ENCODE peak calls at places on chromosome 11, in ten cellular contexts. One of them, this sample, is unnamed.

GRCh38 chr11:36288442-36289225 is 590 bp downstream of the COMMD9 start:
- DNase-seq in stimulated activated CD8-positive, alpha-beta memory T cell treated with anti-CD3 and anti-CD28 coated beads, Interleukin-15, amount 100 ng/mL, for 1 hour: no peak
- DNase-seq in NCI-H1417: peak
- DNase-seq in left colon: no peak
- DNase-seq in activated CD4-positive, alpha-beta T cell treated with anti-CD3 and anti-CD28 coated beads, Interleukin-2, amount 10 ng/mL, durations not matched to agents 7 days and 5 days: no peak
- DNase-seq in fibroblast of the conjunctiva: no peak
- DNase-seq in DMS79 treated with DMSO at 0.1 percent for 48 hours: peak
- DNase-seq in CD8-positive, alpha-beta memory T cell: no peak
- DNase-seq in activated CD8-positive, alpha-beta T cell treated with anti-CD3 and anti-CD28 coated beads, Interleukin-2, amount 10 ng/mL, durations not matched to agents 7 days and 5 days: no peak
- DNase-seq in RPMI8226: no peak
- DNase-seq in this sample: peak

GRCh38 chr11:110165039-110165438 is 71.8 kb downstream of the ZC3H12C start:
- DNase-seq in stimulated activated CD8-positive, alpha-beta memory T cell treated with anti-CD3 and anti-CD28 coated beads, Interleukin-15, amount 100 ng/mL, for 1 hour: no peak
- DNase-seq in NCI-H1417: no peak
- DNase-seq in left colon: no peak
- DNase-seq in activated CD4-positive, alpha-beta T cell treated with anti-CD3 and anti-CD28 coated beads, Interleukin-2, amount 10 ng/mL, durations not matched to agents 7 days and 5 days: no peak
- DNase-seq in fibroblast of the conjunctiva: no peak
- DNase-seq in DMS79 treated with DMSO at 0.1 percent for 48 hours: no peak
- DNase-seq in CD8-positive, alpha-beta memory T cell: no peak
- DNase-seq in activated CD8-positive, alpha-beta T cell treated with anti-CD3 and anti-CD28 coated beads, Interleukin-2, amount 10 ng/mL, durations not matched to agents 7 days and 5 days: no peak
- DNase-seq in RPMI8226: no peak
- DNase-seq in this sample: no peak

GRCh38 chr11:101583180-101584128 is at the start of gene TRPC6:
- DNase-seq in stimulated activated CD8-positive, alpha-beta memory T cell treated with anti-CD3 and anti-CD28 coated beads, Interleukin-15, amount 100 ng/mL, for 1 hour: no peak
- DNase-seq in NCI-H1417: peak
- DNase-seq in left colon: peak
- DNase-seq in activated CD4-positive, alpha-beta T cell treated with anti-CD3 and anti-CD28 coated beads, Interleukin-2, amount 10 ng/mL, durations not matched to agents 7 days and 5 days: no peak
- DNase-seq in fibroblast of the conjunctiva: no peak
- DNase-seq in DMS79 treated with DMSO at 0.1 percent for 48 hours: no peak
- DNase-seq in CD8-positive, alpha-beta memory T cell: no peak
- DNase-seq in activated CD8-positive, alpha-beta T cell treated with anti-CD3 and anti-CD28 coated beads, Interleukin-2, amount 10 ng/mL, durations not matched to agents 7 days and 5 days: no peak
- DNase-seq in RPMI8226: no peak
- DNase-seq in this sample: no peak

GRCh38 chr11:70542406-70542805 is 144.1 kb downstream of the CTTN start:
- DNase-seq in stimulated activated CD8-positive, alpha-beta memory T cell treated with anti-CD3 and anti-CD28 coated beads, Interleukin-15, amount 100 ng/mL, for 1 hour: no peak
- DNase-seq in NCI-H1417: no peak
- DNase-seq in left colon: no peak
- DNase-seq in activated CD4-positive, alpha-beta T cell treated with anti-CD3 and anti-CD28 coated beads, Interleukin-2, amount 10 ng/mL, durations not matched to agents 7 days and 5 days: no peak
- DNase-seq in fibroblast of the conjunctiva: no peak
- DNase-seq in DMS79 treated with DMSO at 0.1 percent for 48 hours: no peak
- DNase-seq in CD8-positive, alpha-beta memory T cell: no peak
- DNase-seq in activated CD8-positive, alpha-beta T cell treated with anti-CD3 and anti-CD28 coated beads, Interleukin-2, amount 10 ng/mL, durations not matched to agents 7 days and 5 days: no peak
- DNase-seq in RPMI8226: no peak
- DNase-seq in this sample: no peak

GRCh38 chr11:2724114-2724513 is 24.3 kb upstream of the KCNQ1OT1 start:
- DNase-seq in stimulated activated CD8-positive, alpha-beta memory T cell treated with anti-CD3 and anti-CD28 coated beads, Interleukin-15, amount 100 ng/mL, for 1 hour: no peak
- DNase-seq in NCI-H1417: no peak
- DNase-seq in left colon: no peak
- DNase-seq in activated CD4-positive, alpha-beta T cell treated with anti-CD3 and anti-CD28 coated beads, Interleukin-2, amount 10 ng/mL, durations not matched to agents 7 days and 5 days: no peak
- DNase-seq in fibroblast of the conjunctiva: no peak
- DNase-seq in DMS79 treated with DMSO at 0.1 percent for 48 hours: no peak
- DNase-seq in CD8-positive, alpha-beta memory T cell: no peak
- DNase-seq in activated CD8-positive, alpha-beta T cell treated with anti-CD3 and anti-CD28 coated beads, Interleukin-2, amount 10 ng/mL, durations not matched to agents 7 days and 5 days: no peak
- DNase-seq in RPMI8226: no peak
- DNase-seq in this sample: no peak

GRCh38 chr11:76621466-76621865 is 49.1 kb downstream of the LRRC32 start:
- DNase-seq in stimulated activated CD8-positive, alpha-beta memory T cell treated with anti-CD3 and anti-CD28 coated beads, Interleukin-15, amount 100 ng/mL, for 1 hour: no peak
- DNase-seq in NCI-H1417: no peak
- DNase-seq in left colon: no peak
- DNase-seq in activated CD4-positive, alpha-beta T cell treated with anti-CD3 and anti-CD28 coated beads, Interleukin-2, amount 10 ng/mL, durations not matched to agents 7 days and 5 days: no peak
- DNase-seq in fibroblast of the conjunctiva: no peak
- DNase-seq in DMS79 treated with DMSO at 0.1 percent for 48 hours: no peak
- DNase-seq in CD8-positive, alpha-beta memory T cell: no peak
- DNase-seq in activated CD8-positive, alpha-beta T cell treated with anti-CD3 and anti-CD28 coated beads, Interleukin-2, amount 10 ng/mL, durations not matched to agents 7 days and 5 days: no peak
- DNase-seq in RPMI8226: no peak
- DNase-seq in this sample: no peak

GRCh38 chr11:67627788-67628624 is 1.7 kb downstream of the NUDT8 start:
- DNase-seq in stimulated activated CD8-positive, alpha-beta memory T cell treated with anti-CD3 and anti-CD28 coated beads, Interleukin-15, amount 100 ng/mL, for 1 hour: no peak
- DNase-seq in NCI-H1417: no peak
- DNase-seq in left colon: peak
- DNase-seq in activated CD4-positive, alpha-beta T cell treated with anti-CD3 and anti-CD28 coated beads, Interleukin-2, amount 10 ng/mL, durations not matched to agents 7 days and 5 days: no peak
- DNase-seq in fibroblast of the conjunctiva: no peak
- DNase-seq in DMS79 treated with DMSO at 0.1 percent for 48 hours: no peak
- DNase-seq in CD8-positive, alpha-beta memory T cell: no peak
- DNase-seq in activated CD8-positive, alpha-beta T cell treated with anti-CD3 and anti-CD28 coated beads, Interleukin-2, amount 10 ng/mL, durations not matched to agents 7 days and 5 days: no peak
- DNase-seq in RPMI8226: no peak
- DNase-seq in this sample: no peak

GRCh38 chr11:86688398-86689179 is 16.2 kb upstream of the ME3 start:
- DNase-seq in stimulated activated CD8-positive, alpha-beta memory T cell treated with anti-CD3 and anti-CD28 coated beads, Interleukin-15, amount 100 ng/mL, for 1 hour: no peak
- DNase-seq in NCI-H1417: no peak
- DNase-seq in left colon: no peak
- DNase-seq in activated CD4-positive, alpha-beta T cell treated with anti-CD3 and anti-CD28 coated beads, Interleukin-2, amount 10 ng/mL, durations not matched to agents 7 days and 5 days: no peak
- DNase-seq in fibroblast of the conjunctiva: no peak
- DNase-seq in DMS79 treated with DMSO at 0.1 percent for 48 hours: peak
- DNase-seq in CD8-positive, alpha-beta memory T cell: no peak
- DNase-seq in activated CD8-positive, alpha-beta T cell treated with anti-CD3 and anti-CD28 coated beads, Interleukin-2, amount 10 ng/mL, durations not matched to agents 7 days and 5 days: no peak
- DNase-seq in RPMI8226: no peak
- DNase-seq in this sample: no peak

GRCh38 chr11:18563090-18563730 is 25.3 kb downstream of the UEVLD start:
- DNase-seq in stimulated activated CD8-positive, alpha-beta memory T cell treated with anti-CD3 and anti-CD28 coated beads, Interleukin-15, amount 100 ng/mL, for 1 hour: no peak
- DNase-seq in NCI-H1417: no peak
- DNase-seq in left colon: no peak
- DNase-seq in activated CD4-positive, alpha-beta T cell treated with anti-CD3 and anti-CD28 coated beads, Interleukin-2, amount 10 ng/mL, durations not matched to agents 7 days and 5 days: no peak
- DNase-seq in fibroblast of the conjunctiva: no peak
- DNase-seq in DMS79 treated with DMSO at 0.1 percent for 48 hours: no peak
- DNase-seq in CD8-positive, alpha-beta memory T cell: no peak
- DNase-seq in activated CD8-positive, alpha-beta T cell treated with anti-CD3 and anti-CD28 coated beads, Interleukin-2, amount 10 ng/mL, durations not matched to agents 7 days and 5 days: no peak
- DNase-seq in RPMI8226: no peak
- DNase-seq in this sample: no peak

GRCh38 chr11:121800704-121801516 is 315.1 kb downstream of the BLID start:
- DNase-seq in stimulated activated CD8-positive, alpha-beta memory T cell treated with anti-CD3 and anti-CD28 coated beads, Interleukin-15, amount 100 ng/mL, for 1 hour: no peak
- DNase-seq in NCI-H1417: no peak
- DNase-seq in left colon: no peak
- DNase-seq in activated CD4-positive, alpha-beta T cell treated with anti-CD3 and anti-CD28 coated beads, Interleukin-2, amount 10 ng/mL, durations not matched to agents 7 days and 5 days: no peak
- DNase-seq in fibroblast of the conjunctiva: no peak
- DNase-seq in DMS79 treated with DMSO at 0.1 percent for 48 hours: no peak
- DNase-seq in CD8-positive, alpha-beta memory T cell: no peak
- DNase-seq in activated CD8-positive, alpha-beta T cell treated with anti-CD3 and anti-CD28 coated beads, Interleukin-2, amount 10 ng/mL, durations not matched to agents 7 days and 5 days: no peak
- DNase-seq in RPMI8226: no peak
- DNase-seq in this sample: no peak

GRCh38 chr11:71402878-71403277 is 45.3 kb downstream of the DHCR7 start:
- DNase-seq in stimulated activated CD8-positive, alpha-beta memory T cell treated with anti-CD3 and anti-CD28 coated beads, Interleukin-15, amount 100 ng/mL, for 1 hour: no peak
- DNase-seq in NCI-H1417: no peak
- DNase-seq in left colon: no peak
- DNase-seq in activated CD4-positive, alpha-beta T cell treated with anti-CD3 and anti-CD28 coated beads, Interleukin-2, amount 10 ng/mL, durations not matched to agents 7 days and 5 days: no peak
- DNase-seq in fibroblast of the conjunctiva: no peak
- DNase-seq in DMS79 treated with DMSO at 0.1 percent for 48 hours: no peak
- DNase-seq in CD8-positive, alpha-beta memory T cell: no peak
- DNase-seq in activated CD8-positive, alpha-beta T cell treated with anti-CD3 and anti-CD28 coated beads, Interleukin-2, amount 10 ng/mL, durations not matched to agents 7 days and 5 days: no peak
- DNase-seq in RPMI8226: peak
- DNase-seq in this sample: no peak

GRCh38 chr11:73229321-73230275 is 11.5 kb downstream of the P2RY2 start:
- DNase-seq in stimulated activated CD8-positive, alpha-beta memory T cell treated with anti-CD3 and anti-CD28 coated beads, Interleukin-15, amount 100 ng/mL, for 1 hour: no peak
- DNase-seq in NCI-H1417: no peak
- DNase-seq in left colon: peak
- DNase-seq in activated CD4-positive, alpha-beta T cell treated with anti-CD3 and anti-CD28 coated beads, Interleukin-2, amount 10 ng/mL, durations not matched to agents 7 days and 5 days: no peak
- DNase-seq in fibroblast of the conjunctiva: no peak
- DNase-seq in DMS79 treated with DMSO at 0.1 percent for 48 hours: no peak
- DNase-seq in CD8-positive, alpha-beta memory T cell: no peak
- DNase-seq in activated CD8-positive, alpha-beta T cell treated with anti-CD3 and anti-CD28 coated beads, Interleukin-2, amount 10 ng/mL, durations not matched to agents 7 days and 5 days: no peak
- DNase-seq in RPMI8226: no peak
- DNase-seq in this sample: peak

GRCh38 chr11:1303973-1304372 is 5.5 kb downstream of the TOLLIP start:
- DNase-seq in stimulated activated CD8-positive, alpha-beta memory T cell treated with anti-CD3 and anti-CD28 coated beads, Interleukin-15, amount 100 ng/mL, for 1 hour: no peak
- DNase-seq in NCI-H1417: no peak
- DNase-seq in left colon: peak
- DNase-seq in activated CD4-positive, alpha-beta T cell treated with anti-CD3 and anti-CD28 coated beads, Interleukin-2, amount 10 ng/mL, durations not matched to agents 7 days and 5 days: no peak
- DNase-seq in fibroblast of the conjunctiva: no peak
- DNase-seq in DMS79 treated with DMSO at 0.1 percent for 48 hours: no peak
- DNase-seq in CD8-positive, alpha-beta memory T cell: no peak
- DNase-seq in activated CD8-positive, alpha-beta T cell treated with anti-CD3 and anti-CD28 coated beads, Interleukin-2, amount 10 ng/mL, durations not matched to agents 7 days and 5 days: peak
- DNase-seq in RPMI8226: no peak
- DNase-seq in this sample: no peak

GRCh38 chr11:30314625-30315024 is 8.3 kb upstream of the ARL14EP start:
- DNase-seq in stimulated activated CD8-positive, alpha-beta memory T cell treated with anti-CD3 and anti-CD28 coated beads, Interleukin-15, amount 100 ng/mL, for 1 hour: no peak
- DNase-seq in NCI-H1417: no peak
- DNase-seq in left colon: no peak
- DNase-seq in activated CD4-positive, alpha-beta T cell treated with anti-CD3 and anti-CD28 coated beads, Interleukin-2, amount 10 ng/mL, durations not matched to agents 7 days and 5 days: no peak
- DNase-seq in fibroblast of the conjunctiva: no peak
- DNase-seq in DMS79 treated with DMSO at 0.1 percent for 48 hours: no peak
- DNase-seq in CD8-positive, alpha-beta memory T cell: no peak
- DNase-seq in activated CD8-positive, alpha-beta T cell treated with anti-CD3 and anti-CD28 coated beads, Interleukin-2, amount 10 ng/mL, durations not matched to agents 7 days and 5 days: no peak
- DNase-seq in RPMI8226: no peak
- DNase-seq in this sample: no peak

GRCh38 chr11:76523147-76523546 is 78.3 kb downstream of the EMSY start:
- DNase-seq in stimulated activated CD8-positive, alpha-beta memory T cell treated with anti-CD3 and anti-CD28 coated beads, Interleukin-15, amount 100 ng/mL, for 1 hour: no peak
- DNase-seq in NCI-H1417: peak
- DNase-seq in left colon: no peak
- DNase-seq in activated CD4-positive, alpha-beta T cell treated with anti-CD3 and anti-CD28 coated beads, Interleukin-2, amount 10 ng/mL, durations not matched to agents 7 days and 5 days: no peak
- DNase-seq in fibroblast of the conjunctiva: no peak
- DNase-seq in DMS79 treated with DMSO at 0.1 percent for 48 hours: no peak
- DNase-seq in CD8-positive, alpha-beta memory T cell: no peak
- DNase-seq in activated CD8-positive, alpha-beta T cell treated with anti-CD3 and anti-CD28 coated beads, Interleukin-2, amount 10 ng/mL, durations not matched to agents 7 days and 5 days: no peak
- DNase-seq in RPMI8226: no peak
- DNase-seq in this sample: no peak

GRCh38 chr11:45667929-45668680 is 2.7 kb upstream of the CHST1 start:
- DNase-seq in stimulated activated CD8-positive, alpha-beta memory T cell treated with anti-CD3 and anti-CD28 coated beads, Interleukin-15, amount 100 ng/mL, for 1 hour: no peak
- DNase-seq in NCI-H1417: no peak
- DNase-seq in left colon: no peak
- DNase-seq in activated CD4-positive, alpha-beta T cell treated with anti-CD3 and anti-CD28 coated beads, Interleukin-2, amount 10 ng/mL, durations not matched to agents 7 days and 5 days: no peak
- DNase-seq in fibroblast of the conjunctiva: no peak
- DNase-seq in DMS79 treated with DMSO at 0.1 percent for 48 hours: no peak
- DNase-seq in CD8-positive, alpha-beta memory T cell: no peak
- DNase-seq in activated CD8-positive, alpha-beta T cell treated with anti-CD3 and anti-CD28 coated beads, Interleukin-2, amount 10 ng/mL, durations not matched to agents 7 days and 5 days: no peak
- DNase-seq in RPMI8226: no peak
- DNase-seq in this sample: no peak

GRCh38 chr11:3139481-3140290 is 25.4 kb downstream of the OSBPL5 start:
- DNase-seq in stimulated activated CD8-positive, alpha-beta memory T cell treated with anti-CD3 and anti-CD28 coated beads, Interleukin-15, amount 100 ng/mL, for 1 hour: no peak
- DNase-seq in NCI-H1417: no peak
- DNase-seq in left colon: no peak
- DNase-seq in activated CD4-positive, alpha-beta T cell treated with anti-CD3 and anti-CD28 coated beads, Interleukin-2, amount 10 ng/mL, durations not matched to agents 7 days and 5 days: no peak
- DNase-seq in fibroblast of the conjunctiva: no peak
- DNase-seq in DMS79 treated with DMSO at 0.1 percent for 48 hours: no peak
- DNase-seq in CD8-positive, alpha-beta memory T cell: no peak
- DNase-seq in activated CD8-positive, alpha-beta T cell treated with anti-CD3 and anti-CD28 coated beads, Interleukin-2, amount 10 ng/mL, durations not matched to agents 7 days and 5 days: no peak
- DNase-seq in RPMI8226: no peak
- DNase-seq in this sample: no peak

GRCh38 chr11:11894486-11894885 is 52.7 kb downstream of the USP47 start:
- DNase-seq in stimulated activated CD8-positive, alpha-beta memory T cell treated with anti-CD3 and anti-CD28 coated beads, Interleukin-15, amount 100 ng/mL, for 1 hour: no peak
- DNase-seq in NCI-H1417: no peak
- DNase-seq in left colon: no peak
- DNase-seq in activated CD4-positive, alpha-beta T cell treated with anti-CD3 and anti-CD28 coated beads, Interleukin-2, amount 10 ng/mL, durations not matched to agents 7 days and 5 days: no peak
- DNase-seq in fibroblast of the conjunctiva: no peak
- DNase-seq in DMS79 treated with DMSO at 0.1 percent for 48 hours: no peak
- DNase-seq in CD8-positive, alpha-beta memory T cell: no peak
- DNase-seq in activated CD8-positive, alpha-beta T cell treated with anti-CD3 and anti-CD28 coated beads, Interleukin-2, amount 10 ng/mL, durations not matched to agents 7 days and 5 days: no peak
- DNase-seq in RPMI8226: no peak
- DNase-seq in this sample: no peak

GRCh38 chr11:28966951-28967350 is 858.8 kb downstream of the METTL15 start:
- DNase-seq in stimulated activated CD8-positive, alpha-beta memory T cell treated with anti-CD3 and anti-CD28 coated beads, Interleukin-15, amount 100 ng/mL, for 1 hour: no peak
- DNase-seq in NCI-H1417: no peak
- DNase-seq in left colon: no peak
- DNase-seq in activated CD4-positive, alpha-beta T cell treated with anti-CD3 and anti-CD28 coated beads, Interleukin-2, amount 10 ng/mL, durations not matched to agents 7 days and 5 days: no peak
- DNase-seq in fibroblast of the conjunctiva: no peak
- DNase-seq in DMS79 treated with DMSO at 0.1 percent for 48 hours: no peak
- DNase-seq in CD8-positive, alpha-beta memory T cell: no peak
- DNase-seq in activated CD8-positive, alpha-beta T cell treated with anti-CD3 and anti-CD28 coated beads, Interleukin-2, amount 10 ng/mL, durations not matched to agents 7 days and 5 days: no peak
- DNase-seq in RPMI8226: no peak
- DNase-seq in this sample: no peak

GRCh38 chr11:61749607-61750217 is 2.7 kb upstream of the MYRF start:
- DNase-seq in stimulated activated CD8-positive, alpha-beta memory T cell treated with anti-CD3 and anti-CD28 coated beads, Interleukin-15, amount 100 ng/mL, for 1 hour: no peak
- DNase-seq in NCI-H1417: no peak
- DNase-seq in left colon: no peak
- DNase-seq in activated CD4-positive, alpha-beta T cell treated with anti-CD3 and anti-CD28 coated beads, Interleukin-2, amount 10 ng/mL, durations not matched to agents 7 days and 5 days: no peak
- DNase-seq in fibroblast of the conjunctiva: no peak
- DNase-seq in DMS79 treated with DMSO at 0.1 percent for 48 hours: no peak
- DNase-seq in CD8-positive, alpha-beta memory T cell: no peak
- DNase-seq in activated CD8-positive, alpha-beta T cell treated with anti-CD3 and anti-CD28 coated beads, Interleukin-2, amount 10 ng/mL, durations not matched to agents 7 days and 5 days: no peak
- DNase-seq in RPMI8226: no peak
- DNase-seq in this sample: no peak